ENCODE peak calls at places on chromosomes 16 and 17, in eight cellular contexts. C is tibial artery, L is A549, E is mesothelial cell of epicardium, M is upper lobe of left lung, Q is cardiac fibroblast, O is heart left ventricle, W is Peyer's patch. P is an unnamed sample.

GRCh38 chr17:79573196-79573929 is 37.5 kb downstream of the RBFOX3 start:
- DNase-seq in W (no peak), C (no peak), Q (peak), O (no peak), M (no peak), L (peak), E (no peak), P (no peak)

GRCh38 chr17:4116516-4116915 is 26.3 kb downstream of the ZZEF1 start:
- DNase-seq in E (no peak), M (no peak), W (peak), C (no peak), L (no peak), Q (no peak), O (no peak), P (no peak)

GRCh38 chr16:23387666-23388065 is 65.3 kb downstream of the COG7 start:
- DNase-seq in M (no peak), L (no peak), Q (no peak), O (no peak), E (no peak), C (no peak), W (no peak), P (no peak)

GRCh38 chr17:78128616-78129384 is at the start of gene TMC6:
- DNase-seq in C (no peak), M (peak), Q (no peak), L (peak), E (no peak), O (peak), W (peak), P (peak)

GRCh38 chr17:35972945-35973332 is 8.4 kb downstream of the CCL16 start:
- DNase-seq in W (no peak), Q (no peak), E (no peak), M (no peak), L (no peak), C (no peak), O (no peak), P (no peak)

GRCh38 chr16:83578146-83578545 is 229.6 kb upstream of the HSBP1 start:
- DNase-seq in C (no peak), Q (no peak), E (no peak), W (no peak), L (no peak), O (no peak), M (no peak), P (no peak)

GRCh38 chr16:58046054-58046881 is 20.7 kb downstream of the MMP15 start:
- DNase-seq in E (no peak), M (no peak), W (no peak), C (no peak), O (no peak), Q (no peak), L (no peak), P (no peak)

GRCh38 chr17:65370669-65371126 is 190.8 kb downstream of the AXIN2 start:
- DNase-seq in E (no peak), O (no peak), C (no peak), L (peak), Q (no peak), W (peak), M (no peak), P (no peak)

GRCh38 chr17:76268991-76269981 is 4.1 kb downstream of the UBALD2 start:
- DNase-seq in M (no peak), E (no peak), C (no peak), W (no peak), O (no peak), L (no peak), Q (no peak), P (no peak)

GRCh38 chr16:2019500-2019899 is at the start of gene NPW:
- DNase-seq in C (no peak), Q (no peak), W (no peak), E (no peak), L (no peak), O (no peak), M (no peak), P (no peak)

GRCh38 chr17:35243459-35244204 is 760 bp downstream of the SLFN5 start:
- DNase-seq in M (peak), Q (peak), C (peak), W (peak), E (no peak), O (peak), L (peak), P (peak)

GRCh38 chr17:53470626-53471025 is 352.1 kb upstream of the KIF2B start:
- DNase-seq in O (no peak), W (no peak), L (no peak), Q (no peak), C (no peak), E (no peak), M (no peak), P (no peak)

GRCh38 chr17:63222655-63223054 is 223.5 kb downstream of the CYB561 start:
- DNase-seq in Q (peak), O (no peak), C (no peak), L (peak), W (no peak), M (no peak), E (no peak), P (peak)

GRCh38 chr17:17712268-17712924 is 31.1 kb downstream of the RAI1 start:
- DNase-seq in M (no peak), L (no peak), E (no peak), Q (peak), C (no peak), O (no peak), W (no peak), P (peak)

GRCh38 chr16:67345401-67345800 is 18.8 kb downstream of the LRRC36 start:
- DNase-seq in C (no peak), L (no peak), Q (no peak), M (peak), E (no peak), W (no peak), O (no peak), P (no peak)

GRCh38 chr16:67346328-67346727 is 19.7 kb downstream of the LRRC36 start:
- DNase-seq in M (no peak), W (no peak), O (no peak), L (peak), Q (peak), C (no peak), E (no peak), P (peak)

GRCh38 chr16:67349172-67349571 is 22.6 kb downstream of the LRRC36 start:
- DNase-seq in Q (peak), L (peak), C (no peak), O (no peak), M (no peak), E (no peak), W (no peak), P (peak)
- TF ChIP-seq CTCF in Q (peak), L (peak), C (peak), O (peak), M (peak), E (peak), W (peak), P (peak)

GRCh38 chr16:67167588-67167987 is 2.8 kb upstream of the NOL3 start:
- DNase-seq in Q (no peak), C (no peak), O (no peak), L (no peak), W (no peak), E (no peak), M (no peak), P (no peak)

GRCh38 chr16:67170948-67171649 is 761 bp downstream of the NOL3 start:
- DNase-seq in W (no peak), E (no peak), M (no peak), C (no peak), Q (no peak), O (no peak), L (peak), P (no peak)

GRCh38 chr16:67169011-67169451 is 1.3 kb upstream of the NOL3 start:
- DNase-seq in O (no peak), C (no peak), M (no peak), L (no peak), Q (no peak), E (no peak), W (no peak), P (no peak)

GRCh38 chr16:67170168-67170947 is at the start of gene NOL3:
- DNase-seq in L (peak), C (peak), M (peak), O (peak), Q (peak), E (no peak), W (peak), P (peak)

DNA sequence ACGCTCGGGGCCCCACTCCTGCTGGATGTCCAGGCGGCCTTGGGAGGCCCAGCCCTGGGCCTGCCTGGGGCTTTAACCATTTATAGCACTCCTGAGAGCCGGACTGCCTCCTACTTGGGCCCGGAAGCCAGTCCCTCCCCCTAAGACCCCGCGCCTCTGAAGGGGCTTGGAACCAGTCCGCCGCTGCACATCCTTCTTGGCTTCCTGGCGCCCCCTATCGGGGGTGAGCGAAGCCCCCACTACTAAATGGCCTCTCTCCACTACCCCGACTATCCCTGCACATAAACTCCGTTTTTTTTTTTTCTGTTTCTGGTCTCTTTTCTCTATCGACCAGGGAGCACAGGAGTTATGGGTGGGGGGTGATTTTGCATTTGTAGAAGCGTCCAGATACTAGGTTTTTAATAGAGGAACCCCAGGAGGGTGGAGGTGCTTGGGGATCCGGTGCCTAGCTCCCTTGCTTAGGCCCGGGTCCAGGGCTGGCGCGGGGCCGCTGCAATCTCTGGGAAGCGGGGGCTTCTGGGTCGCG is 633 bp upstream of the NOL3 start:
- DNase-seq in W (no peak), E (no peak), O (peak), C (no peak), M (no peak), L (peak), Q (peak), P (no peak)
- TF ChIP-seq CTCF in W (peak), E (peak), O (peak), C (no peak), M (peak), L (peak), Q (peak), P (peak)

DNA sequence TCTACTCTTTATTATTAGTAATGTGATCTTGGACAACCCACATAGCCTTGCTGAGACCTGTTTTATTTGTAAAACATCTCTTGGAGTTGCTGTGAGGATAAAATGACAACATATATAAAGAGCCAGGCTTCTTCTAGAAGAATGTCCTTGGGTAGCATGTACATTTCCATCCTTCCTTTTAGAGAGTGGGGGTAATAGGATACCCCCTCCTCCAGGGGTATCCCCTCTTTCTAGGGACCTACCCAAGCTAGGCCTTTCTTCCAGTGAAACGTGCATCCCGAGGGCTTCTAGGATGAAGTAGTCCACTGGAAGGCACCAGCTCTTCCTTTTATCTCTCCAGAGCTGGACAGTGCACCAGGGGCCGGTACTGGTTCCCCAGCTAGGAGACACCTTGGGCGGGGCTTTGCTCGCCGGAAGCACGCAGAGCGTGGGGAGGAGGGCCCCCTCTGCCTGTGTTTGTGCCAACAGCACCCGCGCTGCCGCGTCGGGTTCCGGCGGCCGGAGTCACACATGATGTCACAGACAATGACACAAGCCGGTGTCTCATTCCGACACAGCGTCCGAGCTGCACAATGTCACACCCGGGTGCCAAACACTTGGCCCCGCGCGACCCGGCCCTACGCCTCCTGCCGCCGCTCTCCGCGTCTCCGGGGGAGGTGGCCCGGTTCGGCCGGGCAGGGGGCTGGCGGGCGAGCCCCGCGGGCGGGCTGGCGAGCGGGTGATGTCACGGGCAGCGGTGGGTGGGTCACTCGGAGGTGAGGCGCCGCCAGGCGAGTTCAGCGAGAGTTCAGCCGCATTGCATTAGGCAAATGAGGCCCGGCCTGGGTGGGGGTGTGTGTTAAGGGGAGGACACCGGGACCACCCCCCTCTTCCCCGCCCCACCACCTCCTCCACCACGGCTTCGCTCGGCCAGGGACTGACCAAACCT is 23.4 kb downstream of the GJD3 start:
- DNase-seq in M (peak), O (peak), Q (peak), L (peak), E (peak), C (peak), W (peak), P (peak)
- TF ChIP-seq CTCF in M (peak), O (peak), Q (peak), L (no peak), E (no peak), C (peak), W (peak), P (no peak)

GRCh38 chr17:38578229-38578628 is 27.5 kb downstream of the SRCIN1 start:
- DNase-seq in W (no peak), C (no peak), L (no peak), Q (no peak), M (no peak), E (no peak), O (no peak), P (no peak)

GRCh38 chr17:38577645-38578173 is 28.0 kb downstream of the SRCIN1 start:
- DNase-seq in W (no peak), C (no peak), O (no peak), E (no peak), Q (no peak), M (no peak), L (no peak), P (no peak)

GRCh38 chr17:38578641-38579480 is 26.9 kb downstream of the SRCIN1 start:
- DNase-seq in Q (no peak), M (no peak), O (no peak), L (no peak), W (no peak), C (no peak), E (no peak), P (no peak)

GRCh38 chr17:38582069-38582468 is 23.7 kb downstream of the SRCIN1 start:
- DNase-seq in L (no peak), E (no peak), Q (no peak), C (no peak), W (no peak), O (no peak), M (no peak), P (no peak)

GRCh38 chr17:38579934-38580333 is 25.8 kb downstream of the SRCIN1 start:
- DNase-seq in O (peak), C (no peak), L (peak), M (no peak), E (no peak), W (no peak), Q (peak), P (peak)
- TF ChIP-seq CTCF in O (no peak), C (no peak), L (peak), M (no peak), E (no peak), W (no peak), Q (peak), P (peak)

DNA sequence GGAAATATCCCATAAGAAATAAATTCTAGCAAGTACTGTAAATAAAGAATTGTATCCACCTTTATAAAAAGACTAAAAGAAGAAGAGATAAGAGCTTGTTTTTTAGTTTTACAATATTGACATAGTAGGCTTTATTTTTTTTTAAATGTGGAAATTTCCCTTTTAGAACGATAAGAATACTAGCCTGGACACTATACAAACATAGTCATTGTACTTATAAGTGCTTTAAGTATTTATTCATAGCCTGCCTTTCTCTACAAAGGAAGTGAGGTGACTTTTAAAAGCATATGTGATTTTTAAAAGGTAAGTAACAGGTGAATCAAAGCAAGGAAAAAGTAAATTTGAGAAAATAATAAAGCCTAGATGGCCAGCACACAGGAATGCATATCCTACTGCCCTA is 17.7 kb downstream of the TOX3 start:
- DNase-seq in M (no peak), L (no peak), C (no peak), O (no peak), Q (no peak), E (no peak), W (no peak), P (no peak)
- TF ChIP-seq CTCF in M (no peak), L (no peak), C (no peak), O (no peak), Q (no peak), E (no peak), W (no peak), P (no peak)

GRCh38 chr17:8147805-8148404 is 4.3 kb downstream of the PER1 start:
- DNase-seq in O (no peak), L (no peak), E (no peak), C (peak), Q (no peak), W (no peak), M (no peak), P (no peak)

GRCh38 chr17:8144401-8145295 is 7.6 kb downstream of the PER1 start:
- DNase-seq in M (no peak), C (no peak), W (no peak), Q (no peak), E (no peak), L (no peak), O (no peak), P (no peak)

GRCh38 chr17:8145811-8146210 is 6.4 kb downstream of the PER1 start:
- DNase-seq in O (no peak), L (no peak), Q (no peak), C (no peak), E (no peak), M (no peak), W (no peak), P (no peak)

GRCh38 chr17:8147141-8147804 is 4.9 kb downstream of the PER1 start:
- DNase-seq in L (no peak), M (no peak), C (no peak), Q (no peak), O (no peak), W (no peak), E (no peak), P (no peak)

GRCh38 chr17:8146381-8147140 is 5.6 kb downstream of the PER1 start:
- DNase-seq in L (no peak), Q (no peak), W (no peak), E (no peak), O (no peak), M (no peak), C (peak), P (no peak)
- TF ChIP-seq CTCF in L (no peak), Q (no peak), W (no peak), E (no peak), O (no peak), M (no peak), C (no peak), P (no peak)

DNA sequence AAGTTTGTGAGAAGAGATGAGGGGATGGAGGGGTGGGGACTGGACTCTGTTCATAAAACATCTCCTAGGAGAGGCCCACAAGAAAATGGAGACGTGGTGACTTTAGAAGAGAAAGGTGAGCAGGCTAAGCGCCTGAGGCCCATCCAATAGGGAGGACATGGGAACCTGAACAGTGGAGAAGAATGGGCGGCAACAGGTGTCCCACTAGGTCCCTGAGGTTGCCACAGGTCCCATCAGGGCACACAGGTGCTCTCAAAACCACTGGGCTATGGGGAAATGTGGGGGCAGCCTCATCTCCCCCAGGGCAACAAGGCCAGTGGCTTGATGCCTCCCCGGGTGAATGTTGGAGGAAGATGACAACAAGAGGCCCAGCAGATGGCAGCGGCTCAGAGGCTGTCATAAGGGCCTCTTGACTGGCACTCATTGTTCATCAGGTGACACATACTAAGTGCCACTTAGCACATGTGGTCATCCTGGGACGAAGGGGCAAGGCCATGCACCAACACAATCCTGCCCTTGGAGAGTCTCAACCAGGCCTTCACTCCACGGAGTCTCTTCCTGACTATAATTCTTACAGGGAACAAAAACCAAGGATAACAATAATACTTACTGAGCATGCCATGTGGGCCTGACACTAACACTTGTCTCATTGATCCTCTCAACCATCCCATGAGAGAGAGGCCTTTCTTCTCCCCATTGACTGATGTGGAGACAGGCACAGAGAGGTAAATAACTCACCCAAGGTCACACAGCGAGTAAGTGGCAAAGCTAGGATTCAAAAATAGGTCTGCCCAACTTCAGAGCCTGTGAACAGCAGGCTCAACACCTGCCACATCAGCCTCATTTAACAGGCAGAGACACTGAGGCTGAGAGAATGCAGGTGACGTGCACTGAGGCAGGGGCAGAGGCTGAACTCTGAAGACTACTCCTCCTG is 38.0 kb downstream of the CUEDC1 start:
- DNase-seq in M (peak), C (no peak), E (no peak), O (peak), W (peak), Q (no peak), L (peak), P (no peak)
- TF ChIP-seq CTCF in M (no peak), C (no peak), E (no peak), O (no peak), W (no peak), Q (no peak), L (peak), P (no peak)

GRCh38 chr17:1162116-1162855 is 17.5 kb downstream of the ABR start:
- DNase-seq in Q (no peak), L (no peak), M (no peak), E (no peak), W (no peak), C (no peak), O (no peak), P (no peak)

GRCh38 chr17:1158879-1159278 is 20.9 kb downstream of the ABR start:
- DNase-seq in O (no peak), M (no peak), W (no peak), L (no peak), C (no peak), Q (peak), E (no peak), P (no peak)

GRCh38 chr17:1156864-1157263 is 22.9 kb downstream of the ABR start:
- DNase-seq in L (no peak), C (no peak), W (no peak), O (no peak), E (no peak), M (no peak), Q (no peak), P (no peak)

GRCh38 chr17:1159781-1160180 is 20.0 kb downstream of the ABR start:
- DNase-seq in W (no peak), M (no peak), O (no peak), E (no peak), C (no peak), L (no peak), Q (no peak), P (no peak)

DNA sequence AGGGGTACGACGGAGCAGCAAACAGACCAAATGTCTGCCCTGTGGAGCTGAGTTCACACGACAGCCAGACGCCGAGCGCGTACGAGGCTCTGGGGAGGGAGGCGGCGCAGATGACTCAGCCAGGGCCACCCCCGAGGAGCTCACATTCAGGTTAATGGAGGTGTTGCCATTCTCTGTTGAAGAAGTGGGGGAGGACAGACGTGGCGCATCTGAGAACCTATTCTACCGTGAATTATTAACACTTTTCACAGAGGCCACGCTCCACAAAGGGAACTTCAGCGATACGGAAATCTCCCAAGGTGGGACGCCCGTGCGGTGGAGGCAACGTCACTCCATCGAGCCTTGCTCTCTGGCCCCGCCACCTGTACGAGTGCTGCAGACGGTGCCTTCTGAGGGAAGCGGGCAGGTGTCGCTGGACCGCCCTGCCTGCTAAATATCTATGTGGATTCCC is 19.2 kb downstream of the ABR start:
- DNase-seq in M (no peak), L (no peak), O (no peak), E (no peak), C (no peak), W (no peak), Q (no peak), P (no peak)
- TF ChIP-seq CTCF in M (no peak), L (no peak), O (no peak), E (no peak), C (no peak), W (no peak), Q (no peak), P (no peak)

P was measured in MCF 10A.